ENCODE peak calls at places on chromosome 21, in five cellular contexts. T, W, U, N and Q are unnamed samples.

GRCh38 chr21:45357436-45358260 is 47.3 kb upstream of the COL18A1 start:
- DNase-seq in N (no peak), W (no peak), T (peak; percentile 59), U (no peak), Q (no peak)

GRCh38 chr21:46122241-46122671 is 24.3 kb downstream of the COL6A2 start:
- DNase-seq in T (no peak), W (no peak), N (peak; percentile 92), U (no peak), Q (peak; percentile 46)

GRCh38 chr21:45636921-45637646 is 6.4 kb upstream of the PCBP3 start:
- DNase-seq in U (no peak), N (no peak), W (no peak), T (no peak), Q (no peak)

GRCh38 chr21:45999581-46000181 is 18.1 kb downstream of the COL6A1 start:
- DNase-seq in U (no peak), W (no peak), T (no peak), N (no peak), Q (no peak)

GRCh38 chr21:37787456-37787855 is 128.8 kb downstream of the KCNJ6 start:
- DNase-seq in N (peak; percentile 93), W (no peak), T (no peak), U (peak; percentile 36), Q (peak; percentile 61)

GRCh38 chr21:31987696-31988095 is 114.9 kb downstream of the HUNK start:
- DNase-seq in U (no peak), T (peak; percentile 20), W (no peak), N (no peak), Q (no peak)

GRCh38 chr21:31900121-31900895 is 27.5 kb downstream of the HUNK start:
- DNase-seq in N (no peak), W (no peak), T (no peak), U (no peak), Q (no peak)

GRCh38 chr21:16185766-16186165 is 456.0 kb downstream of the USP25 start:
- DNase-seq in T (no peak), N (no peak), U (no peak), W (no peak), Q (no peak)

GRCh38 chr21:14917762-14918161 is 147.0 kb downstream of the NRIP1 start:
- DNase-seq in T (no peak), N (no peak), W (no peak), U (no peak), Q (no peak)

GRCh38 chr21:18235545-18235944 is 9.1 kb upstream of the CHODL start:
- DNase-seq in T (no peak), N (no peak), W (no peak), U (no peak), Q (no peak)

GRCh38 chr21:20523191-20523590 is 475.0 kb upstream of the NCAM2 start:
- DNase-seq in U (no peak), N (no peak), T (no peak), W (no peak), Q (no peak)

GRCh38 chr21:36532769-36533467 is 53.0 kb upstream of the CLDN14 start:
- DNase-seq in T (no peak), W (no peak), U (no peak), N (peak; percentile 14), Q (no peak)

GRCh38 chr21:41973861-41974751 is 20.3 kb upstream of the C2CD2 start:
- DNase-seq in T (peak; percentile 69), N (no peak), U (peak; percentile 85), W (no peak), Q (no peak)

GRCh38 chr21:41596241-41596925 is 88.4 kb upstream of the TMPRSS2 start:
- DNase-seq in T (no peak), W (no peak), U (no peak), N (no peak), Q (no peak)

GRCh38 chr21:22575165-22575584 is 1577.0 kb downstream of the NCAM2 start:
- DNase-seq in U (peak; percentile 92), T (peak; percentile 72), N (no peak), W (peak; percentile 48), Q (no peak)

GRCh38 chr21:27795418-27795817 is 828.5 kb upstream of the ADAMTS5 start:
- DNase-seq in T (no peak), N (peak; percentile 10), U (no peak), W (no peak), Q (no peak)

GRCh38 chr21:41953249-41953830 is 478 bp downstream of the C2CD2 start:
- DNase-seq in W (no peak), T (peak; percentile 32), U (peak; percentile 13), N (no peak), Q (peak; percentile 31)

GRCh38 chr21:32368386-32368785 is 24.4 kb downstream of the URB1 start:
- DNase-seq in T (no peak), U (no peak), N (no peak), W (no peak), Q (no peak)

GRCh38 chr21:28090546-28090945 is 902.1 kb downstream of the LTN1 start:
- DNase-seq in T (no peak), U (no peak), W (no peak), N (no peak), Q (no peak)

GRCh38 chr21:45136927-45137611 is 62.7 kb downstream of the ADARB1 start:
- DNase-seq in T (peak; percentile 96), W (peak; percentile 83), U (peak; percentile 87), N (peak; percentile 75), Q (peak; percentile 69)

GRCh38 chr21:33651965-33652680 is 9.8 kb downstream of the ITSN1 start:
- DNase-seq in N (no peak), W (no peak), U (peak; percentile 65), T (peak; percentile 47), Q (no peak)
- H3K79me2 ChIP-seq in N (peaks cover 90% of the 10 kb centered on the region), W (peaks cover 85% of the 10 kb centered on the region), U (peaks cover 68% of the 10 kb centered on the region), T (peaks cover 100% of the 10 kb centered on the region), Q (peaks cover 88% of the 10 kb centered on the region)

GRCh38 chr21:33414068-33414467 is 10.9 kb downstream of the IFNGR2 start:
- DNase-seq in U (no peak), W (no peak), N (no peak), T (no peak), Q (no peak)

GRCh38 chr21:33418686-33419085 is 15.5 kb downstream of the IFNGR2 start:
- DNase-seq in T (no peak), W (no peak), N (no peak), U (no peak), Q (no peak)

GRCh38 chr21:33414926-33415325 is 11.7 kb downstream of the IFNGR2 start:
- DNase-seq in W (no peak), T (no peak), N (no peak), U (no peak), Q (no peak)

GRCh38 chr21:33411949-33412430 is 8.8 kb downstream of the IFNGR2 start:
- DNase-seq in W (no peak), T (no peak), U (no peak), N (no peak), Q (no peak)

DNA sequence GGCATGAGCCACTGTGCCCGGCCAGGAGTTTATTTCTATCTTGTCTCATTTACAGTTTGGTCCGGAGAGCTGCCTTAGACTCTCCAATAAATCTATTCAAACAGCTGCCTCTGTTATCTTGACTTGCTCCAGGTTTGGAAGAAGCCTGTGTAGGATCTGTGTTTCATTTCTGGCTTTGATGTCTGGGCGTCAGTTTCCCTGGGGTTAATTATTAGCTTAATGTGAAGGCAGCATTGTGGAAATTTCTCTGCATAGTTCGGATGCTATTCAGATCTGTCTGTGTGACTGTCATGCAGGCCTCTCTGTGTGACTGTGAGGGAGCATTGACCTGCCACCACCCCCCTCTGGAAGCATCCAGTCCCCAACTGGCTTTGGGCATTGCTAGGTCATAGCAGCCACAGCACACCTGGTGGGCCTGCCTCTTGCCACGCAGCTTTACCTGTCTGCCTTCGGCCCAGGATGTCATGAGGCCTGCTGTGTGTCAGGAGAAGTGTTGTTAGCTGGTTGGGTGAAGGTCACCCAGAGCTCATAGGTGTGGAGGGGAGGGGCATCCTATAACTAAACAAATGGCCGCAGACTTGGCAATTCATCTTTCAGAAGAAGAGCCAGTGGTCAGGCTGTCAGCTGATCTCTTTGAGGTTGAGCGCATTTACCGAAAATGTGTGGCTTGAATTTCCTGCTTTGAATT is 9.8 kb downstream of the IFNGR2 start:
- DNase-seq in N (no peak), T (peak; percentile 22), U (peak; percentile 64), W (peak; percentile 62), Q (peak; percentile 23)
- H3K79me2 ChIP-seq in N (peaks cover 85% of the 10 kb centered on the region), T (peaks cover 80% of the 10 kb centered on the region), U (peaks cover 16% of the 10 kb centered on the region), W (peaks cover 96% of the 10 kb centered on the region), Q (peaks cover 92% of the 10 kb centered on the region)

DNA sequence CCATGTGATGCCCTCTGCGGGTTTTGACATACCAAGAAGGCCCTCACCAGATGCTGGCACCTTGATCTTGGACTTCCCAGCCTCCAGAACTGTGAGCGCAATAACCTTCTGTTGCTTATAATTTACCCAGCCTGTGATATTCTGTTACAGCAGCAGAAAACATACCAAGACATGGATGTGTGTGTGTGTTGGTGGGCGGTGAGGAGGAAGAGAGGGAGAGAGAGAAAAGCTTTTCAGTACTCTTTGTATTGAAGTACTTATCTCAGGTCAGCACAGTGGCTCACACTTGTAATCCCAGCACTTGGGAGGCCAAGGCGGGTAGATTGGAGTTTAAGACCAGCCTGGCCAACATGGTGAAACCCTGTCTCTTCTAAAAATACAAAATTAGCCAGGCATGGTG is 23.1 kb downstream of the TRAPPC10 start:
- DNase-seq in W (no peak), N (no peak), U (no peak), T (no peak), Q (no peak)
- H3K79me2 ChIP-seq in W (peaks cover 86% of the 10 kb centered on the region), N (peaks cover 57% of the 10 kb centered on the region), U (peaks cover 11% of the 10 kb centered on the region), T (peaks cover 50% of the 10 kb centered on the region), Q (peaks cover 52% of the 10 kb centered on the region)

GRCh38 chr21:25501996-25502665 is 105.2 kb downstream of the MRPL39 start:
- DNase-seq in T (no peak), U (no peak), N (no peak), W (no peak), Q (peak; percentile 3)

GRCh38 chr21:25503981-25504380 is 103.3 kb downstream of the MRPL39 start:
- DNase-seq in N (no peak), W (no peak), T (no peak), U (no peak), Q (no peak)

GRCh38 chr21:25496825-25497482 is 110.3 kb downstream of the MRPL39 start:
- DNase-seq in N (peak; percentile 47), T (no peak), W (no peak), U (no peak), Q (no peak)

GRCh38 chr21:25501448-25501847 is 105.8 kb downstream of the MRPL39 start:
- DNase-seq in U (no peak), W (no peak), T (no peak), N (no peak), Q (no peak)

GRCh38 chr21:25500598-25500997 is 106.7 kb downstream of the MRPL39 start:
- DNase-seq in W (no peak), N (no peak), T (no peak), U (no peak), Q (no peak)
- H3K79me2 ChIP-seq in W (no peaks in the 10 kb centered on the region), N (no peaks in the 10 kb centered on the region), T (no peaks in the 10 kb centered on the region), U (no peaks in the 10 kb centered on the region), Q (no peaks in the 10 kb centered on the region)